ENCODE peak calls at places on chromosomes 13 and 19, in seven cellular contexts. One of them, this sample, is unnamed.
A peak's percentile ranks its signal among the peaks of the same experiment; 100 is the strongest.

GRCh38 chr13:41284512-41285288 is 21.3 kb upstream of the MTRF1 start:
- DNase-seq in lower lobe of right lung: no peak
- DNase-seq in SK-N-SH: no peak
- DNase-seq in neural crest cell: no peak
- DNase-seq in cardiac fibroblast: peak; percentile 73
- DNase-seq in fibroblast of pulmonary artery: peak; percentile 88
- DNase-seq in mucosa of descending colon: no peak
- DNase-seq in this sample: peak; percentile 63

GRCh38 chr19:35671818-35672217 is 5.5 kb downstream of the UPK1A start:
- DNase-seq in lower lobe of right lung: no peak
- DNase-seq in SK-N-SH: no peak
- DNase-seq in neural crest cell: no peak
- DNase-seq in cardiac fibroblast: peak; percentile 45
- DNase-seq in fibroblast of pulmonary artery: peak; percentile 56
- DNase-seq in mucosa of descending colon: no peak
- DNase-seq in this sample: no peak

GRCh38 chr19:47274891-47275865 is 493 bp downstream of the INAFM1 start:
- DNase-seq in lower lobe of right lung: peak; percentile 66
- DNase-seq in SK-N-SH: peak; percentile 60
- DNase-seq in neural crest cell: peak; percentile 37
- DNase-seq in cardiac fibroblast: peak; percentile 24
- DNase-seq in fibroblast of pulmonary artery: peak; percentile 16
- DNase-seq in mucosa of descending colon: no peak
- DNase-seq in this sample: no peak

GRCh38 chr19:47414469-47414868 is 4.9 kb downstream of the MEIS3 start:
- DNase-seq in lower lobe of right lung: no peak
- DNase-seq in SK-N-SH: peak; percentile 43
- DNase-seq in neural crest cell: no peak
- DNase-seq in cardiac fibroblast: no peak
- DNase-seq in fibroblast of pulmonary artery: no peak
- DNase-seq in mucosa of descending colon: no peak
- DNase-seq in this sample: peak; percentile 82

GRCh38 chr13:51995677-51996551 is 15.3 kb downstream of the ATP7B start:
- DNase-seq in lower lobe of right lung: no peak
- DNase-seq in SK-N-SH: no peak
- DNase-seq in neural crest cell: no peak
- DNase-seq in cardiac fibroblast: peak; percentile 85
- DNase-seq in fibroblast of pulmonary artery: peak; percentile 67
- DNase-seq in mucosa of descending colon: peak; percentile 70
- DNase-seq in this sample: no peak

GRCh38 chr19:38793186-38793585 is 4.2 kb downstream of the LGALS7B start:
- DNase-seq in lower lobe of right lung: no peak
- DNase-seq in SK-N-SH: no peak
- DNase-seq in neural crest cell: no peak
- DNase-seq in cardiac fibroblast: peak; percentile 55
- DNase-seq in fibroblast of pulmonary artery: peak; percentile 45
- DNase-seq in mucosa of descending colon: no peak
- DNase-seq in this sample: no peak

GRCh38 chr19:35029737-35030256 is 473 bp upstream of the SCN1B start:
- DNase-seq in lower lobe of right lung: no peak
- DNase-seq in SK-N-SH: peak; percentile 63
- DNase-seq in neural crest cell: no peak
- DNase-seq in cardiac fibroblast: no peak
- DNase-seq in fibroblast of pulmonary artery: no peak
- DNase-seq in mucosa of descending colon: no peak
- DNase-seq in this sample: no peak

GRCh38 chr19:11177592-11177991 is 19.8 kb downstream of the KANK2 start:
- DNase-seq in lower lobe of right lung: no peak
- DNase-seq in SK-N-SH: no peak
- DNase-seq in neural crest cell: no peak
- DNase-seq in cardiac fibroblast: no peak
- DNase-seq in fibroblast of pulmonary artery: no peak
- DNase-seq in mucosa of descending colon: no peak
- DNase-seq in this sample: no peak

GRCh38 chr19:49911381-49912145 is 14.9 kb upstream of the IL4I1 start:
- DNase-seq in lower lobe of right lung: no peak
- DNase-seq in SK-N-SH: no peak
- DNase-seq in neural crest cell: no peak
- DNase-seq in cardiac fibroblast: no peak
- DNase-seq in fibroblast of pulmonary artery: peak; percentile 45
- DNase-seq in mucosa of descending colon: no peak
- DNase-seq in this sample: no peak

GRCh38 chr13:72113070-72113469 is 246.1 kb upstream of the DACH1 start:
- DNase-seq in lower lobe of right lung: no peak
- DNase-seq in SK-N-SH: no peak
- DNase-seq in neural crest cell: no peak
- DNase-seq in cardiac fibroblast: no peak
- DNase-seq in fibroblast of pulmonary artery: no peak
- DNase-seq in mucosa of descending colon: no peak
- DNase-seq in this sample: no peak

GRCh38 chr19:45078390-45079062 is 534 bp upstream of the GEMIN7 start:
- DNase-seq in lower lobe of right lung: no peak
- DNase-seq in SK-N-SH: no peak
- DNase-seq in neural crest cell: no peak
- DNase-seq in cardiac fibroblast: no peak
- DNase-seq in fibroblast of pulmonary artery: no peak
- DNase-seq in mucosa of descending colon: no peak
- DNase-seq in this sample: no peak

GRCh38 chr19:39299832-39300231 is 3.6 kb downstream of the IFNL1 start:
- DNase-seq in lower lobe of right lung: no peak
- DNase-seq in SK-N-SH: no peak
- DNase-seq in neural crest cell: no peak
- DNase-seq in cardiac fibroblast: no peak
- DNase-seq in fibroblast of pulmonary artery: no peak
- DNase-seq in mucosa of descending colon: no peak
- DNase-seq in this sample: no peak

GRCh38 chr19:45473366-45474190 is 5.8 kb downstream of the FOSB start:
- DNase-seq in lower lobe of right lung: no peak
- DNase-seq in SK-N-SH: no peak
- DNase-seq in neural crest cell: no peak
- DNase-seq in cardiac fibroblast: peak; percentile 56
- DNase-seq in fibroblast of pulmonary artery: no peak
- DNase-seq in mucosa of descending colon: no peak
- DNase-seq in this sample: no peak

GRCh38 chr19:14519245-14519859 is 1.2 kb upstream of the DNAJB1 start:
- DNase-seq in lower lobe of right lung: no peak
- DNase-seq in SK-N-SH: no peak
- DNase-seq in neural crest cell: no peak
- DNase-seq in cardiac fibroblast: no peak
- DNase-seq in fibroblast of pulmonary artery: no peak
- DNase-seq in mucosa of descending colon: no peak
- DNase-seq in this sample: no peak

GRCh38 chr13:22801402-22802003 is 379.3 kb upstream of the SGCG start:
- DNase-seq in lower lobe of right lung: no peak
- DNase-seq in SK-N-SH: no peak
- DNase-seq in neural crest cell: no peak
- DNase-seq in cardiac fibroblast: peak; percentile 15
- DNase-seq in fibroblast of pulmonary artery: peak; percentile 20
- DNase-seq in mucosa of descending colon: no peak
- DNase-seq in this sample: no peak
- TF ChIP-seq CTCF in lower lobe of right lung: peak; percentile 34
- TF ChIP-seq CTCF in SK-N-SH: peak; percentile 47
- TF ChIP-seq CTCF in neural crest cell: peak; percentile 72
- TF ChIP-seq CTCF in cardiac fibroblast: no peak
- TF ChIP-seq CTCF in fibroblast of pulmonary artery: no peak
- TF ChIP-seq CTCF in mucosa of descending colon: no peak
- TF ChIP-seq CTCF in this sample: no peak

GRCh38 chr19:12886943-12887747 is at the start of gene KLF1:
- DNase-seq in lower lobe of right lung: no peak
- DNase-seq in SK-N-SH: no peak
- DNase-seq in neural crest cell: no peak
- DNase-seq in cardiac fibroblast: no peak
- DNase-seq in fibroblast of pulmonary artery: no peak
- DNase-seq in mucosa of descending colon: no peak
- DNase-seq in this sample: no peak

GRCh38 chr19:12884627-12884925 is 2.4 kb downstream of the KLF1 start:
- DNase-seq in lower lobe of right lung: no peak
- DNase-seq in SK-N-SH: no peak
- DNase-seq in neural crest cell: no peak
- DNase-seq in cardiac fibroblast: no peak
- DNase-seq in fibroblast of pulmonary artery: no peak
- DNase-seq in mucosa of descending colon: no peak
- DNase-seq in this sample: no peak

GRCh38 chr19:12884926-12885748 is 1.9 kb downstream of the KLF1 start:
- DNase-seq in lower lobe of right lung: peak; percentile 94
- DNase-seq in SK-N-SH: peak; percentile 86
- DNase-seq in neural crest cell: peak; percentile 48
- DNase-seq in cardiac fibroblast: peak; percentile 65
- DNase-seq in fibroblast of pulmonary artery: peak; percentile 60
- DNase-seq in mucosa of descending colon: peak; percentile 96
- DNase-seq in this sample: peak; percentile 87

GRCh38 chr19:12884202-12884601 is 2.8 kb downstream of the KLF1 start:
- DNase-seq in lower lobe of right lung: no peak
- DNase-seq in SK-N-SH: no peak
- DNase-seq in neural crest cell: no peak
- DNase-seq in cardiac fibroblast: no peak
- DNase-seq in fibroblast of pulmonary artery: no peak
- DNase-seq in mucosa of descending colon: no peak
- DNase-seq in this sample: no peak

DNA sequence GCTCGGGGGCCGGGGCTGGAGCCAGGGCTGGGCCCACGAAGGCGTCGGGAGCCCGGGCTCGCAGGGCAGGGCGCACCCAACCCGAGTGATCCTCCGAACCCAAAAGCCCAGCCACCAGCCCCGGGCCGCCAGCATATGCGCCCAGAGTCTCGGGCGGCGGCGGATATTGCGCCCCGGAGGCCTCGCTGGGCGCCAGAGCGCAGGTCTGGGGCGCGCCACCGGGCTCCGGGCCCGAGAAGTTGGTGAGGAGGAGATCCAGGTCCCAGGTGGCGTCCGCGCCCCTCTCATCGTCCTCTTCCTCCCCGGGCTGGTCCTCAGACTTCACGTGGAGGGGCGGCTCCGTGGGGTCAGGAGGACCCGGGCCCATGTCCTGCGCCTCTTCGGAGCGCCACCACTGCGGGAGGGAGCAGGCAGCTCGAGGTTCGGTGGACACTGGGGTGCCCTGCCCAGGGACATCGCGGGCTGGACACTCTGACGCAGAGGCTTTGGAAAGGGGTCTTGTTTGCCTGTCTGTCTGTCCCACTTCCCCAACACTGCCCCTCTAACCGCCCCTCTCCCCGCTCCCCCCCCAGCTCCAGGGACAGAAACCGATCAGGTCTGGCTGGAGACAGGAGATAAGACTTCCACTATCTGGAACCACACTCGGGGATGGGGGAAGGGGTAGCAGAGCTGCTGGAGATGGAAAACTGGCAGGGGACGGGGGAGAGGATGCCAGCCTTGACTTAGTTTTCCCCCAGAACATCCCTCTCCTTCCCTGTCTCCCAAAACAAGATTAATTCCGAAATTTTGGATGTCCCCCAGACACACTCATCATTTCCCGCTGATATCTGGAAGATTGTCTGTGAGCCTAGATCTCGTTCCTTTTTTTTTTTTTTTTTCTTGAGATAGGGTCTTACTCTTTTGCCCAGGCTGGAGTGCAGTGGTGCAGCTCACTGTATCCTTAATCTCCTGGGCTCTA is 973 bp downstream of the KLF1 start:
- DNase-seq in lower lobe of right lung: no peak
- DNase-seq in SK-N-SH: peak; percentile 62
- DNase-seq in neural crest cell: no peak
- DNase-seq in cardiac fibroblast: no peak
- DNase-seq in fibroblast of pulmonary artery: no peak
- DNase-seq in mucosa of descending colon: no peak
- DNase-seq in this sample: no peak
- TF ChIP-seq CTCF in lower lobe of right lung: no peak
- TF ChIP-seq CTCF in SK-N-SH: no peak
- TF ChIP-seq CTCF in neural crest cell: no peak
- TF ChIP-seq CTCF in cardiac fibroblast: no peak
- TF ChIP-seq CTCF in fibroblast of pulmonary artery: no peak
- TF ChIP-seq CTCF in mucosa of descending colon: no peak
- TF ChIP-seq CTCF in this sample: no peak

DNA sequence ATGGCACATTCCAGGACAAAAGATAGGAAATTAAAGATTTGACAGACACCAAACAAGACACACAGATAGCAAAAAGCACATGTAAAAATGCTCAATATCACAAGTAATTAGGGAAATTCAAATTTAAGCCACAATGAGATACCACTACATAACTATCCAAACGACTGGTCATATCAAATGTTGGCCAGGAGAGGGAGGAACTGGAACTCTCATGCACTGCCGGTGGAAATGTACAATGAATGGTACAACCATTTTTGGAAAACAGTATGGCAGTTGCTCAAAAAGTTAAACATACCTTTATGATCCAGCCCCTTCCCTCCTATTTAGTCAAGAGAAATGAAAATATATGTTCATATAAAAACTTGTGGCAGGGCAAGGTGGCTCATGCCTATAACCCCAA is 36.8 kb upstream of the CYP2S1 start:
- DNase-seq in lower lobe of right lung: no peak
- DNase-seq in SK-N-SH: no peak
- DNase-seq in neural crest cell: no peak
- DNase-seq in cardiac fibroblast: no peak
- DNase-seq in fibroblast of pulmonary artery: no peak
- DNase-seq in mucosa of descending colon: no peak
- DNase-seq in this sample: no peak
- TF ChIP-seq CTCF in lower lobe of right lung: no peak
- TF ChIP-seq CTCF in SK-N-SH: no peak
- TF ChIP-seq CTCF in neural crest cell: peak; percentile 35
- TF ChIP-seq CTCF in cardiac fibroblast: peak; percentile 13
- TF ChIP-seq CTCF in fibroblast of pulmonary artery: peak; percentile 15
- TF ChIP-seq CTCF in mucosa of descending colon: no peak
- TF ChIP-seq CTCF in this sample: no peak

DNA sequence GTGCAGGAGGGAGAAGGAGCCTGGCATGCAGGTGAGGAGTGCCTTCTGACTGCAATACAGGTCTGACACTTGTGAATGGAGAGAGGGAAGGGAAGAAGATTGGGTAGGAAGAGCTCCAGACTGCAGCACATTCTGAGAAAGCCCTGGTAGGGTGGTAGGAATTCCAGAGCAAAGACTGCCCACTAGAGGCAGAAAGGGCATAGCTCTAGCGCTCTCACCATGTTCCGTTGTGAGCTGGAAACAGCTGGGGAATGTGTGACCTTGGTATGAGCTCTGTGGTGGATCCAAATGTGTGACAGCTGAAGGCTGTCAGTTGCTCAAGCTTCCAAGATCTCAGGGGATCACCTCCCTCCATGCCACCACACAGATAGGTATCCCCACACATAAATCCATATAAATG is 2.9 kb upstream of the MTUS2 start:
- DNase-seq in lower lobe of right lung: no peak
- DNase-seq in SK-N-SH: no peak
- DNase-seq in neural crest cell: no peak
- DNase-seq in cardiac fibroblast: no peak
- DNase-seq in fibroblast of pulmonary artery: no peak
- DNase-seq in mucosa of descending colon: no peak
- DNase-seq in this sample: no peak
- TF ChIP-seq CTCF in lower lobe of right lung: no peak
- TF ChIP-seq CTCF in SK-N-SH: peak; percentile 8
- TF ChIP-seq CTCF in neural crest cell: peak; percentile 39
- TF ChIP-seq CTCF in cardiac fibroblast: no peak
- TF ChIP-seq CTCF in fibroblast of pulmonary artery: no peak
- TF ChIP-seq CTCF in mucosa of descending colon: no peak
- TF ChIP-seq CTCF in this sample: no peak

DNA sequence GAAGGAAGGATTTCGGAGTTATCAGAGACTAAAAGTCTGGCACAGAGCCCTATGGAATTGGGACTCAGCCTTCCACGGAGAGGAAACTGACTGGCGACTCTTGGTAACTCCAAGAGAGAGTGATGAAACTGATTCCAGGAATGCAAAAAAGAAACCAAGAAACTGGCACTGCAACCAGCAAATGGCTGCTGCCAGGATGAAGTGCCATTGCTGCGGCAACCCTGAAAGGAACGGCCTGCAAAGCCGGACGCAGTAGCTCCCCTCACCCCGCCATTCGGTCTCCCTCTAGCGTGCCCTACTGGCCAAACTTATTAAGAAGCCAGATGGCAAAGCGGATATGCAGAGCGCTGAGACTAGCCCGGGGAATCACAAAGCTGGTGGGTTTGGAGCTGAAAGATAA is 236.0 kb downstream of the PCDH9 start:
- DNase-seq in lower lobe of right lung: peak; percentile 73
- DNase-seq in SK-N-SH: peak; percentile 4
- DNase-seq in neural crest cell: peak; percentile 69
- DNase-seq in cardiac fibroblast: peak; percentile 83
- DNase-seq in fibroblast of pulmonary artery: peak; percentile 79
- DNase-seq in mucosa of descending colon: peak; percentile 24
- DNase-seq in this sample: no peak
- TF ChIP-seq CTCF in lower lobe of right lung: peak; percentile 55
- TF ChIP-seq CTCF in SK-N-SH: peak; percentile 12
- TF ChIP-seq CTCF in neural crest cell: peak; percentile 68
- TF ChIP-seq CTCF in cardiac fibroblast: peak; percentile 85
- TF ChIP-seq CTCF in fibroblast of pulmonary artery: peak; percentile 77
- TF ChIP-seq CTCF in mucosa of descending colon: no peak
- TF ChIP-seq CTCF in this sample: no peak